ENCODE peak calls at places on chromosomes 12 and 14, in seven cellular contexts. S, Y, C, G, A, R and O are unnamed samples.

GRCh38 chr12:66776974-66777373 is 98.1 kb upstream of the GRIP1 start:
- DNase-seq in A (no peak), S (no peak), R (no peak), C (no peak), G (no peak), Y (peak; percentile 15), O (no peak)

GRCh38 chr12:96219700-96220206 is 25.6 kb downstream of the ELK3 start:
- DNase-seq in A (peak; percentile 87), R (peak; percentile 96), Y (no peak), G (peak; percentile 73), S (no peak), C (peak; percentile 100), O (no peak)

GRCh38 chr12:109910969-109911348 is 10.9 kb downstream of the TCHP start:
- DNase-seq in C (no peak), Y (peak; percentile 15), A (peak; percentile 47), G (peak; percentile 86), R (no peak), S (no peak), O (no peak)

GRCh38 chr12:61513499-61513898 is 746.7 kb upstream of the USP15 start:
- DNase-seq in S (no peak), A (no peak), Y (no peak), C (no peak), R (no peak), G (no peak), O (no peak)

GRCh38 chr12:25550186-25550585 is 2.9 kb downstream of the LMNTD1 start:
- DNase-seq in G (no peak), C (peak; percentile 59), Y (no peak), R (peak; percentile 47), S (no peak), A (no peak), O (no peak)

GRCh38 chr14:92421756-92422155 is 91.8 kb upstream of the RIN3 start:
- DNase-seq in C (no peak), S (no peak), G (no peak), A (no peak), R (no peak), Y (no peak), O (no peak)

GRCh38 chr12:4271433-4272013 is 2.0 kb upstream of the CCND2 start:
- DNase-seq in A (no peak), R (no peak), C (no peak), S (no peak), G (peak; percentile 67), Y (peak; percentile 71), O (no peak)

GRCh38 chr12:125403145-125403789 is 338.0 kb downstream of the AACS start:
- DNase-seq in R (peak; percentile 4), Y (no peak), C (peak; percentile 4), A (no peak), G (peak; percentile 96), S (no peak), O (no peak)